ENCODE peak calls at places on chromosomes 2 and 18, in five cellular contexts. Y is GM23248, B is neural progenitor cell, W is GM23338, E is MM.1S. D is an unnamed sample. For H3K27me3 and H3K4me1, the result is how much of the 10 kb centered on the place peaks cover.

GRCh38 chr2:234823877-234824376 is 127.9 kb upstream of the SH3BP4 start:
- DNase-seq in E (no peak), W (no peak), Y (peak), B (peak), D (peak)

GRCh38 chr18:39486268-39486667 is 1920.7 kb upstream of the CELF4 start:
- DNase-seq in B (peak), W (peak), E (no peak), Y (no peak), D (no peak)

GRCh38 chr18:25604231-25604908 is 252.4 kb upstream of the ZNF521 start:
- DNase-seq in B (no peak), Y (no peak), W (no peak), E (no peak), D (no peak)

GRCh38 chr2:128722469-128722868 is 403.8 kb upstream of the HS6ST1 start:
- DNase-seq in W (no peak), B (no peak), Y (no peak), E (no peak), D (no peak)

GRCh38 chr18:60549338-60549960 is 176.9 kb upstream of the MC4R start:
- DNase-seq in Y (peak), E (peak), B (peak), W (peak), D (peak)

GRCh38 chr2:191262436-191262835 is 17.2 kb downstream of the MYO1B start:
- DNase-seq in E (no peak), Y (no peak), B (no peak), W (no peak), D (no peak)

GRCh38 chr2:156219491-156220100 is 112.9 kb downstream of the NR4A2 start:
- DNase-seq in E (no peak), B (no peak), Y (no peak), W (no peak), D (no peak)

GRCh38 chr18:22703883-22704626 is 229.1 kb upstream of the RBBP8 start:
- DNase-seq in Y (peak), B (peak), W (peak), E (peak), D (peak)

GRCh38 chr2:66305714-66306113 is 129.2 kb upstream of the MEIS1 start:
- DNase-seq in Y (no peak), B (no peak), E (no peak), W (no peak), D (no peak)

GRCh38 chr18:31750259-31750658 is 10.4 kb downstream of the SLC25A52 start:
- DNase-seq in B (no peak), W (no peak), Y (no peak), E (no peak), D (no peak)

GRCh38 chr2:8138923-8139667 is 542.8 kb upstream of the ID2 start:
- DNase-seq in Y (peak), B (no peak), W (no peak), E (no peak), D (no peak)

GRCh38 chr2:191995285-191995684 is 148.4 kb upstream of the CAVIN2 start:
- DNase-seq in E (no peak), W (no peak), Y (peak), B (no peak), D (no peak)

GRCh38 chr2:226893206-226893605 is 57.4 kb downstream of the RHBDD1 start:
- DNase-seq in W (no peak), B (no peak), E (no peak), Y (peak), D (no peak)

GRCh38 chr2:96847586-96847985 is 3.8 kb upstream of the ANKRD23 start:
- DNase-seq in B (no peak), Y (no peak), E (peak), W (no peak), D (no peak)

GRCh38 chr18:23887493-23887892 is 127.1 kb upstream of the TTC39C start:
- DNase-seq in W (no peak), E (no peak), B (no peak), Y (no peak), D (no peak)

GRCh38 chr2:188598551-188598950 is 306.9 kb downstream of the GULP1 start:
- DNase-seq in B (no peak), E (no peak), W (no peak), Y (no peak), D (peak)

GRCh38 chr18:78979682-78980278 is at the start of gene SALL3:
- DNase-seq in Y (no peak), B (peak), W (peak), E (no peak), D (no peak)

GRCh38 chr18:78982186-78982585 is 2.6 kb downstream of the SALL3 start:
- DNase-seq in Y (no peak), E (no peak), B (peak), W (peak), D (no peak)

GRCh38 chr18:78980279-78980771 is 707 bp downstream of the SALL3 start:
- DNase-seq in Y (no peak), E (no peak), W (peak), B (no peak), D (no peak)

GRCh38 chr18:78980777-78981651 is 1.4 kb downstream of the SALL3 start:
- DNase-seq in W (peak), E (no peak), B (peak), Y (no peak), D (no peak)

DNA sequence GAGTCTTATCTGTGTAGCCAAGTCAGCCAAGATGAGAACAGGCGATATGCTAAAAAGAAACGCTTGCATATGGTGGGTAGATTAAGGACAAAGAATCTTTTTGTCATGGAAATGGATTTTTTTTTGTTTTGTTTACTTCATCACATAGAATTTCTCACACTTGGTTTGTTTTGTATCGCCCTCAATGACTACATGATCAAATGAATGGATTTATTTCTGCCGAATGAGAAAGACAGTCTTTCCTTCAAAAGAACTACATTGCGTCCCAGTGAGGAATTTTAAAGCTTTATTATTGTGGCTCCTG is 2.0 kb downstream of the SALL3 start:
- DNase-seq in W (peak), E (no peak), B (peak), Y (no peak), D (no peak)
- H3K27me3 ChIP-seq in W (under half), E (under half), B (half or more), Y (half or more), D (half or more)

GRCh38 chr2:205566556-205567061 is 115.7 kb upstream of the NRP2 start:
- DNase-seq in W (no peak), B (no peak), E (no peak), Y (no peak), D (no peak)

GRCh38 chr2:205570641-205571040 is 111.7 kb upstream of the NRP2 start:
- DNase-seq in B (no peak), E (no peak), Y (no peak), W (no peak), D (no peak)

GRCh38 chr2:205568620-205569019 is 113.7 kb upstream of the NRP2 start:
- DNase-seq in E (no peak), W (no peak), Y (no peak), B (no peak), D (no peak)

GRCh38 chr2:205574041-205574440 is 108.3 kb upstream of the NRP2 start:
- DNase-seq in E (no peak), W (no peak), Y (peak), B (no peak), D (no peak)

DNA sequence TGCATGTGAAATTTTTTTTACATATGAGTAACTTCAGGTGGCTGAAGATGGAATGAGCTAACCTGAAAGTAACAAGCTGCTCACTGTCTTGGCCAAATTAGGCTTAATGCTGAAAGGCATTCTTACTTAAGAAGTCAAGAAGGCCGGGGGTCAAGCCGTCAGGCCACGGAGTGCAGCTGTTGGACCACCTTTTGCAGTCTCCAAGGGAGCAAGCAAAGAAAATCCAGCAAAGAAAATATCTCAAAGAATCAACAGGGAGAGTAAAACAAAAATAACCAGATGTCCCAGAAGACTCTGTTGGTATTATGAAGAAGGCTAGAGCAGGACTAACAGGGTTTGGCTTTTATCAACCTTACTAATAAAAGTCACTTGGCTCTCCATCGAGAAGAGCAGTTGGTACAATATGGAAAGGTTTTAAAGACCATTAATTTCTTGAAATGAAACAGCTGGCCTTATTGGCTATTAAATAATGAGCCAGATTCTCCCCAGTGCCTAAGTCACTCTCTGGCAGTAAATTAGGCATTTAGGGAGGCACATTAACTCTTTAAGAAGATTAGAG is 110.9 kb upstream of the NRP2 start:
- DNase-seq in B (peak), Y (no peak), W (no peak), E (no peak), D (no peak)
- TF ChIP-seq EZH2phosphoT487 in B (no peak), Y (no peak), W (no peak), E (no peak), D (no peak)

GRCh38 chr18:49072524-49072934 is 121.8 kb upstream of the SMAD7 start:
- DNase-seq in W (no peak), B (no peak), Y (peak), E (no peak), D (peak)

GRCh38 chr18:49072940-49073339 is 122.2 kb upstream of the SMAD7 start:
- DNase-seq in E (no peak), B (no peak), W (no peak), Y (peak), D (no peak)

GRCh38 chr18:49070552-49070951 is 119.8 kb upstream of the SMAD7 start:
- DNase-seq in Y (no peak), B (no peak), W (no peak), E (no peak), D (no peak)

GRCh38 chr18:49071365-49071764 is 120.6 kb upstream of the SMAD7 start:
- DNase-seq in Y (no peak), B (no peak), W (no peak), E (no peak), D (no peak)

DNA sequence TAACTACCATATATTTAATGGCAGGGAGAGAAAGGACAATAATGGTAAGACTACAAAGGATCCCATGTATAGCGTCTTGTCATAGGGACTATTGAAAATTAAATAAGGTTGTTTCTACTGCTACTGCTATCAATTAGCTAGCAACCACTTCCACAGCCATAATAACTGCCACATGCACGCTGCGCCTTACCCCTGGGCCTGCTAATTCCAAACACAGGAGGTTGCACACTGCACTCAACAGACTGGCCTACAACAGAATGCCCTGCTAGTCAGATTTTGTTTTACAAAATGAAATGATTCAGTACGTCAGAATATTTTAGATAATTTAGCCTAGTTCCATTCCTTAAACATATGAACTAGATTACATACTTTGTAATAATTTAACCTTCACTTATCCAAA is 121.0 kb upstream of the SMAD7 start:
- DNase-seq in B (no peak), W (no peak), Y (no peak), E (no peak), D (no peak)
- H3K4me1 ChIP-seq in B (under half), W (under half), Y (under half), E (under half), D (half or more)

GRCh38 chr2:176176233-176176632 is 12.2 kb upstream of the HOXD1 start:
- DNase-seq in W (peak), Y (no peak), B (no peak), E (no peak), D (no peak)
- H3K27me3 ChIP-seq in W (half or more), Y (under half), B (half or more), E (under half), D (half or more)

DNA sequence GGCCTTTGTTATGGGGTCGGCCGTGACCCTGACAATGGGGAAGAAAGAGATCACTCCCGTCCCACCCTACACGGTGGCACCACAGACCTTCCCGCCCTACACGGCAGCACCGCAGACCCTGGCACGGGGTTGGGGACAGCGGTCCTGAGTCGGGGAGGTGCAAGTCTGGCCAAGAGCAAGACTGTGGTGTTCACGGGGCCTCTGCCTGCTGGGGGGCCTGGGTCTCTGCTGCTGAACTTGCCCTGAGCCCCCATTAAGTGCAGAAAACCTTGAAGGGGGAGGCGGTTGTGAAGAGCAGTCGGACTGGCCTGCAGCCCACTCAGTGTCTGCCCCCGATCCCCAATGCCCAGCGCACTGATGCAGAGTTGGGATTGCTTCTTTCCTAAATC is 75.9 kb downstream of the SLC66A2 start:
- DNase-seq in W (no peak), B (no peak), E (no peak), Y (no peak), D (no peak)
- TF ChIP-seq EZH2phosphoT487 in W (no peak), B (no peak), E (no peak), Y (no peak), D (no peak)

DNA sequence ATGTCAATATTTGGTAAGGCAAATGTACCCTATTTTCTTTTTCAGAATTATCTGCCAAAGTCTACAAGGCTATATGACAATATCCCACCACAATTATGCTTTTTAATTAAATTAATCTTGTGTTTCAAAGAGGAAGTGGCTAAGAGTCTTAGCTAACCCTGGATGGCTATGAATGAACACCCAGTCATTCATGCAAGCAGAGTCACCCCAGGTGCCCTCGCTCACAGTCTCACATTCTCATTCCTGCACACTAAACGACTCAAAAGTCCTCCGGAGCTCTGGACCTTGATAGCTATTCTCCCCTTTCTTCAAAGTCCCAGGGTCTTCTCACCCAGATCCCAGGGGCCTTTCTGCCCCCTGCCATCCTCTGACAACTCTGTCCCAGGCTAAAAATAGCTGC is 42.1 kb upstream of the MRPL19 start:
- DNase-seq in W (no peak), B (no peak), Y (peak), E (no peak), D (no peak)
- H3K4me1 ChIP-seq in W (under half), B (under half), Y (half or more), E (under half), D (under half)

GRCh38 chr2:3033315-3033714 is 344.3 kb downstream of the EIPR1 start:
- DNase-seq in W (no peak), B (no peak), Y (no peak), E (no peak), D (no peak)
- H3K27me3 ChIP-seq in W (under half), B (under half), Y (under half), E (under half), D (under half)

DNA sequence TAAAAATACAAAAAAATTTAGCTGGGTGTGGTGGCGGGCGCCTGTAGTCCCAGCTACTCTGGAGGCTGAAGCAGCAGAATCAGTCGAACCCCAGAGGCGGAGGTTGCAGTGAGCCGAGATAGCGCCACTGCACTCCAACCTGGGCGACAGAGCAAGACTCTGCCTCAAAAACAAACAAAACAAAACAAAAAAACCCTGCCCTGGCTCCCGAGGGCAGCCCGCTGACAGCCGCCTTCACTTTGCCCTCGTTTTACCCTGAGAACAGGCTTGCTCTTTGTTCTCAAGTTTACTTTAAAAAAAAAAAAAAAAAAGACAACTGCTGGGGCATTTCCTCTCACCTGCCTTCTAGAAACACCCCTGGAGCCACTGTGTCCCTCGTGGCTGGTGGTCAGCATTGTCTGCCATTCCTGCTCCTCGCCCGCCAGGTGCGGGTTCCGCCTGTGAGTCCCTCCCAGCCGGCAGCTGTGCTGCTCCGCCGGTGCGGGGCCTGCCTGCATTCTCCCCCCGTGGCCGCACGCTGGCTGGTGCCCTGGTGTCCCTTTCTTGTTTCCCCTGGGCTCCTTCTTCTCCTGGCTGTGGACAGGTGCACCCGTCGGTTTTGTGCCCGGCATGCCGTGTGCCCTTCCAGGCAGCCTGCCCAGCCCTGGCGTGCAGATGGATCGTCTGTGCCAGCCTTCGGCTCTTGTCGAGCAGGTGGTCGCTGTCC is 105.7 kb downstream of the USP40 start:
- DNase-seq in B (no peak), Y (no peak), E (no peak), W (no peak), D (no peak)
- TF ChIP-seq EZH2phosphoT487 in B (no peak), Y (no peak), E (no peak), W (no peak), D (no peak)

GRCh38 chr2:85680707-85681353 is 12.8 kb upstream of the SFTPB start:
- DNase-seq in Y (peak), E (no peak), B (no peak), W (no peak), D (no peak)
- H3K4me1 ChIP-seq in Y (under half), E (under half), B (under half), W (under half), D (under half)

D was measured in hepatocyte.